ENCODE peak calls at places on chromosomes 7 and 10, in six cellular contexts. N, L, U, C, A and Z are unnamed samples.

GRCh38 chr7:77903597-77903996 is 105.0 kb downstream of the PHTF2 start:
- DNase-seq in U (peak; percentile 72), N (peak; percentile 6), A (no peak), C (no peak), L (no peak), Z (peak; percentile 5)

GRCh38 chr10:114967071-114967470 is 29.1 kb downstream of the TRUB1 start:
- DNase-seq in N (peak; percentile 23), U (no peak), L (no peak), C (no peak), A (no peak), Z (peak; percentile 33)

GRCh38 chr7:26538683-26539082 is 247.0 kb downstream of the SNX10 start:
- DNase-seq in N (no peak), A (no peak), U (no peak), C (no peak), L (no peak), Z (no peak)

GRCh38 chr10:28840202-28840601 is 162.9 kb downstream of the BAMBI start:
- DNase-seq in A (no peak), L (no peak), C (no peak), N (no peak), U (no peak), Z (no peak)

GRCh38 chr7:116265881-116266280 is 55.5 kb downstream of the TES start:
- DNase-seq in C (no peak), A (no peak), U (no peak), L (no peak), N (no peak), Z (no peak)

GRCh38 chr7:130374507-130374906 is 5.8 kb upstream of the CPA1 start:
- DNase-seq in L (no peak), A (no peak), N (no peak), C (no peak), U (no peak), Z (no peak)

GRCh38 chr10:119672291-119672690 is 21.1 kb downstream of the BAG3 start:
- DNase-seq in A (no peak), U (no peak), N (no peak), C (no peak), L (no peak), Z (no peak)

GRCh38 chr10:10803273-10803672 is 214.4 kb upstream of the CELF2 start:
- DNase-seq in U (no peak), L (no peak), C (peak; percentile 67), A (no peak), N (no peak), Z (no peak)

GRCh38 chr7:19248681-19249080 is 103.5 kb upstream of the FERD3L start:
- DNase-seq in C (no peak), L (no peak), A (no peak), U (no peak), N (peak; percentile 68), Z (peak; percentile 57)

GRCh38 chr7:22729180-22729579 is 2.2 kb downstream of the IL6 start:
- DNase-seq in A (no peak), U (no peak), L (no peak), N (peak; percentile 15), C (no peak), Z (peak; percentile 4)

GRCh38 chr7:18151419-18151818 is 123.8 kb upstream of the PRPS1L1 start:
- DNase-seq in U (peak; percentile 4), L (peak; percentile 10), A (no peak), N (no peak), C (no peak), Z (no peak)

GRCh38 chr10:69089638-69090599 is 2.0 kb downstream of the SRGN start:
- DNase-seq in L (no peak), N (peak; percentile 57), U (no peak), A (no peak), C (peak; percentile 44), Z (peak; percentile 64)

GRCh38 chr7:157404845-157405481 is 68.2 kb downstream of the DNAJB6 start:
- DNase-seq in L (no peak), C (no peak), A (no peak), U (no peak), N (peak; percentile 91), Z (peak; percentile 89)

GRCh38 chr7:23467731-23468720 is 2.3 kb downstream of the IGF2BP3 start:
- DNase-seq in U (peak; percentile 70), A (no peak), N (peak; percentile 71), C (no peak), L (peak; percentile 74), Z (no peak)

GRCh38 chr10:14659626-14660196 is 115.0 kb downstream of the FAM107B start:
- DNase-seq in N (no peak), C (no peak), L (no peak), U (peak; percentile 94), A (no peak), Z (no peak)

GRCh38 chr10:133083422-133084100 is 4.2 kb upstream of the ADGRA1 start:
- DNase-seq in L (no peak), N (no peak), U (no peak), A (no peak), C (no peak), Z (no peak)

GRCh38 chr10:133202778-133203651 is 27.0 kb upstream of the UTF1 start:
- DNase-seq in A (no peak), U (no peak), N (no peak), L (no peak), C (no peak), Z (no peak)

GRCh38 chr10:35824704-35825103 is 182.6 kb upstream of the FZD8 start:
- DNase-seq in C (no peak), L (no peak), A (no peak), N (no peak), U (no peak), Z (no peak)

GRCh38 chr7:128842674-128843641 is 12.8 kb downstream of the FLNC start:
- DNase-seq in U (no peak), N (no peak), A (no peak), L (no peak), C (no peak), Z (no peak)

GRCh38 chr10:86671985-86672710 is 3.8 kb downstream of the LDB3 start:
- DNase-seq in N (no peak), A (no peak), L (no peak), C (peak; percentile 79), U (peak; percentile 41), Z (no peak)

GRCh38 chr7:106072715-106073091 is 39.4 kb downstream of the SYPL1 start:
- DNase-seq in L (no peak), U (no peak), A (no peak), C (no peak), N (no peak), Z (no peak)

GRCh38 chr10:11691319-11691755 is 50.8 kb upstream of the ECHDC3 start:
- DNase-seq in U (no peak), A (no peak), L (no peak), C (peak; percentile 40), N (no peak), Z (no peak)

GRCh38 chr10:123622381-123622780 is 43.8 kb upstream of the GPR26 start:
- DNase-seq in L (no peak), C (no peak), A (no peak), U (no peak), N (no peak), Z (no peak)

DNA sequence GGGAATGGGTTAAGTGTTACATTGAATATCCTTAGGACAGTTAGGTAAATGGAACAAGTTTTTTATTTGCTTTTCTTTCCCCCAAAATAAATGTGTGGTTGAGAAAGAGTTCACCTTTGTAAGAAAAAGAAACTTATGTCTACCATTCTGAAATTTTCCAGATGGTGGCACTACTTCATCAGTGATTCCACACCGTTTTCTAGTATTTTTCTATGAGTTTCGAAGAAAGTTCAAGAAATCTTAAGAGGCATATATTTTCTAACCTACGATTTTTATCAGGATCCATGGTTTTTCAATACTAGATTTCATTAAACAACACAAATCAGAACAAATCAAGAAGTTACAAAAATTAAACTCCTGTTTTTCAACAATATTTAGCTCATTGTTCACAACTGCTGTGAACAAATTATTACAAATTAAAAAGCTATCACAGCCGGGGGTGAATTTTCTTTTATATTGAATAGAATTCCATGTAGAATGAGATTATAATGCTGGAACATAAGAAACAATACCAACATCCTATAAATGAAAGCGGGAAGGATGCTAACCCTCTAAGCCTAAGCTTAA is 163.1 kb upstream of the NPVF start:
- DNase-seq in A (no peak), N (peak; percentile 6), U (peak; percentile 7), C (no peak), L (no peak), Z (peak; percentile 9)
- TF ChIP-seq CTCF in A (peak; percentile 56), N (peak; percentile 39), U (peak; percentile 77), C (peak; percentile 44), L (peak; percentile 11), Z (peak; percentile 30)

GRCh38 chr10:16720812-16721211 is 96.4 kb downstream of the RSU1 start:
- DNase-seq in U (no peak), C (no peak), A (no peak), L (no peak), N (no peak), Z (no peak)

GRCh38 chr10:16728266-16728665 is 89.0 kb downstream of the RSU1 start:
- DNase-seq in C (no peak), A (no peak), N (no peak), L (no peak), U (no peak), Z (no peak)

GRCh38 chr10:16724509-16724908 is 92.7 kb downstream of the RSU1 start:
- DNase-seq in L (no peak), N (no peak), C (no peak), U (no peak), A (no peak), Z (no peak)
- H3K27ac ChIP-seq in L (no peak overlapping the region), N (no peak overlapping the region), C (no peak overlapping the region), U (no peak overlapping the region), A (no peak overlapping the region), Z (no peak overlapping the region)

GRCh38 chr10:72340911-72341310 is 13.8 kb downstream of the DNAJB12 start:
- DNase-seq in L (no peak), N (no peak), A (no peak), C (no peak), U (no peak), Z (no peak)
- H3K36me3 ChIP-seq in L (peaks cover 47% of the 10 kb centered on the region), N (peaks cover 20% of the 10 kb centered on the region), A (peaks cover 40% of the 10 kb centered on the region), C (peaks cover 88% of the 10 kb centered on the region), U (peaks cover 82% of the 10 kb centered on the region), Z (peaks cover 18% of the 10 kb centered on the region)

DNA sequence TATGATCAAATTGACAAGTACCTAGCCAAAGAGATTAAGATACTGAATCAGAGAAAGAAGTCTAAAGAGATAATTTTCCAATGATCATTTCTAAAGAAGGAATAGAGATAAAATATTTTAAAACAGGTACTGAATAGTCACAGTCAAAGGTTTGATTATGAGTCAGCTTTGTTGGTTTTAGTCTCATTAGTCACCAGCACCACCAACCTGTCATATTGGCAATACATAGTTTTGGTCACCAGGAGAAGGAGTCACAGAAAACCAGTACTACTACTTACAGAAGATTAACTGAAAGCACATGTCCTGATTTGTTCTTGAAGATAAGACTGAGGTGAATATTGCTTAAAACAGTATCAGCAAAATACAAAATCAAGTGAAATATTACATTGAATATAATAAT is 34.6 kb downstream of the ZEB1 start:
- DNase-seq in C (no peak), U (no peak), L (no peak), N (peak; percentile 88), A (no peak), Z (peak; percentile 43)
- TF ChIP-seq CTCF in C (no peak), U (no peak), L (no peak), N (no peak), A (no peak), Z (no peak)

GRCh38 chr10:4848341-4849041 is 22.5 kb downstream of the AKR1E2 start:
- DNase-seq in C (no peak), A (no peak), U (no peak), N (no peak), L (no peak), Z (no peak)
- H3K27ac ChIP-seq in C (no peak overlapping the region), A (no peak overlapping the region), U (no peak overlapping the region), N (no peak overlapping the region), L (no peak overlapping the region), Z (peak overlapping the region; percentile 60)

GRCh38 chr10:100223879-100224278 is 5.5 kb downstream of the CHUK start:
- DNase-seq in U (no peak), L (no peak), C (no peak), N (no peak), A (no peak), Z (no peak)

GRCh38 chr10:100222529-100222928 is 6.9 kb downstream of the CHUK start:
- DNase-seq in C (no peak), A (no peak), L (no peak), U (no peak), N (no peak), Z (no peak)
- H3K36me3 ChIP-seq in C (peaks cover 84% of the 10 kb centered on the region), A (peaks cover 24% of the 10 kb centered on the region), L (peaks cover 73% of the 10 kb centered on the region), U (peaks cover 83% of the 10 kb centered on the region), N (peaks cover 6% of the 10 kb centered on the region), Z (peaks cover 35% of the 10 kb centered on the region)